ENCODE peak calls at places on chromosomes 12 and 14, in eight cellular contexts. K, I, L, O, G, J, R and Y are unnamed samples.

GRCh38 chr14:23562822-23563472 is 4.6 kb downstream of the AP1G2 start:
- DNase-seq in K (peak; percentile 51), I (peak; percentile 48), L (peak; percentile 68), O (peak; percentile 73), G (no peak), J (peak; percentile 68), R (peak; percentile 40), Y (peak; percentile 71)

GRCh38 chr14:77103475-77103874 is 5.4 kb downstream of the CIPC start:
- DNase-seq in K (no peak), I (no peak), L (no peak), O (no peak), G (no peak), J (no peak), R (no peak), Y (no peak)

GRCh38 chr14:100531591-100532121 is 55.6 kb downstream of the BEGAIN start:
- DNase-seq in K (no peak), I (no peak), L (no peak), O (peak; percentile 3), G (no peak), J (no peak), R (no peak), Y (peak; percentile 56)

GRCh38 chr14:30444451-30444850 is 114.5 kb upstream of the G2E3 start:
- DNase-seq in K (no peak), I (no peak), L (no peak), O (no peak), G (no peak), J (no peak), R (no peak), Y (no peak)

GRCh38 chr12:47868041-47868440 is 36.8 kb downstream of the VDR start:
- DNase-seq in K (no peak), I (no peak), L (no peak), O (no peak), G (no peak), J (no peak), R (no peak), Y (no peak)

GRCh38 chr12:122411537-122411936 is 10.9 kb downstream of the CLIP1 start:
- DNase-seq in K (no peak), I (no peak), L (no peak), O (no peak), G (no peak), J (no peak), R (no peak), Y (no peak)

GRCh38 chr12:54051081-54051912 is 2.3 kb upstream of the HOXC4 start:
- DNase-seq in K (no peak), I (peak; percentile 18), L (no peak), O (no peak), G (no peak), J (no peak), R (no peak), Y (no peak)

GRCh38 chr14:58701156-58701555 is 63.4 kb downstream of the DACT1 start:
- DNase-seq in K (no peak), I (no peak), L (no peak), O (no peak), G (no peak), J (no peak), R (no peak), Y (no peak)

GRCh38 chr12:14058717-14059116 is 77.3 kb upstream of the GRIN2B start:
- DNase-seq in K (no peak), I (no peak), L (no peak), O (no peak), G (no peak), J (no peak), R (no peak), Y (no peak)

GRCh38 chr12:91667698-91668097 is 477.9 kb downstream of the BTG1 start:
- DNase-seq in K (no peak), I (no peak), L (no peak), O (no peak), G (no peak), J (no peak), R (no peak), Y (no peak)

GRCh38 chr12:79388006-79388405 is 302.8 kb downstream of the PAWR start:
- DNase-seq in K (no peak), I (no peak), L (no peak), O (no peak), G (no peak), J (no peak), R (no peak), Y (no peak)

GRCh38 chr12:26823391-26823790 is 9.6 kb downstream of the ITPR2 start:
- DNase-seq in K (peak; percentile 43), I (peak; percentile 73), L (no peak), O (no peak), G (no peak), J (no peak), R (peak; percentile 51), Y (no peak)

GRCh38 chr14:52327374-52328226 is 13.5 kb downstream of the PTGER2 start:
- DNase-seq in K (peak; percentile 92), I (peak; percentile 43), L (no peak), O (no peak), G (no peak), J (no peak), R (peak; percentile 68), Y (no peak)

GRCh38 chr14:86604546-86604945 is 1074.6 kb downstream of the FLRT2 start:
- DNase-seq in K (no peak), I (no peak), L (no peak), O (no peak), G (no peak), J (no peak), R (peak; percentile 61), Y (peak; percentile 47)

GRCh38 chr12:38776657-38777056 is 128.7 kb downstream of the CPNE8 start:
- DNase-seq in K (peak; percentile 14), I (no peak), L (no peak), O (no peak), G (no peak), J (no peak), R (no peak), Y (no peak)

GRCh38 chr14:28987516-28987915 is 220.9 kb downstream of the FOXG1 start:
- DNase-seq in K (no peak), I (peak; percentile 2), L (no peak), O (no peak), G (no peak), J (no peak), R (peak; percentile 0), Y (no peak)

GRCh38 chr12:52257074-52257551 is 17.3 kb upstream of the KRT86 start:
- DNase-seq in K (no peak), I (no peak), L (peak; percentile 28), O (no peak), G (no peak), J (no peak), R (no peak), Y (no peak)

GRCh38 chr14:37230551-37231194 is 32.9 kb downstream of the MIPOL1 start:
- DNase-seq in K (peak; percentile 66), I (peak; percentile 87), L (peak; percentile 35), O (peak; percentile 89), G (peak; percentile 48), J (peak; percentile 75), R (peak; percentile 77), Y (no peak)

GRCh38 chr12:124125472-124125871 is 152.5 kb downstream of the ZNF664 start:
- DNase-seq in K (peak; percentile 27), I (no peak), L (no peak), O (no peak), G (no peak), J (no peak), R (no peak), Y (no peak)

GRCh38 chr14:103105580-103106168 is 11.1 kb downstream of the EXOC3L4 start:
- DNase-seq in K (no peak), I (no peak), L (no peak), O (no peak), G (no peak), J (peak; percentile 88), R (no peak), Y (peak; percentile 33)

GRCh38 chr12:57964421-57964820 is 23.1 kb downstream of the ATP23 start:
- DNase-seq in K (no peak), I (no peak), L (no peak), O (no peak), G (no peak), J (no peak), R (no peak), Y (no peak)

GRCh38 chr14:94689218-94689984 is 77.2 kb downstream of the SERPINA3 start:
- DNase-seq in K (peak; percentile 20), I (peak; percentile 72), L (peak; percentile 70), O (peak; percentile 87), G (no peak), J (peak; percentile 33), R (peak; percentile 22), Y (peak; percentile 73)
- H3K4me2 ChIP-seq in K (peak overlapping the region; percentile 60), I (peak overlapping the region; percentile 97), L (peak overlapping the region; percentile 77), O (peak overlapping the region; percentile 64), G (peak overlapping the region; percentile 73), J (no peak overlapping the region), R (peak overlapping the region; percentile 83), Y (no peak overlapping the region)

GRCh38 chr14:54350196-54350595 is 46.6 kb upstream of the CDKN3 start:
- DNase-seq in K (peak; percentile 40), I (peak; percentile 29), L (no peak), O (no peak), G (no peak), J (no peak), R (peak; percentile 58), Y (no peak)
- H3K4me2 ChIP-seq in K (no peak overlapping the region), I (peak overlapping the region; percentile 78), L (no peak overlapping the region), O (peak overlapping the region; percentile 11), G (no peak overlapping the region), J (no peak overlapping the region), R (peak overlapping the region; percentile 20), Y (no peak overlapping the region)

GRCh38 chr14:68723808-68724268 is 69.0 kb downstream of the ZFP36L1 start:
- DNase-seq in K (no peak), I (no peak), L (no peak), O (no peak), G (no peak), J (no peak), R (no peak), Y (no peak)
- H3K4me2 ChIP-seq in K (no peak overlapping the region), I (no peak overlapping the region), L (no peak overlapping the region), O (peak overlapping the region; percentile 23), G (no peak overlapping the region), J (no peak overlapping the region), R (no peak overlapping the region), Y (no peak overlapping the region)

GRCh38 chr12:77108707-77109106 is 43.3 kb upstream of the E2F7 start:
- DNase-seq in K (no peak), I (no peak), L (no peak), O (no peak), G (no peak), J (no peak), R (no peak), Y (no peak)

GRCh38 chr12:77118696-77119095 is 53.3 kb upstream of the E2F7 start:
- DNase-seq in K (peak; percentile 55), I (peak; percentile 59), L (no peak), O (no peak), G (no peak), J (no peak), R (peak; percentile 53), Y (no peak)

GRCh38 chr12:77116277-77116676 is 50.9 kb upstream of the E2F7 start:
- DNase-seq in K (peak; percentile 85), I (peak; percentile 40), L (no peak), O (no peak), G (no peak), J (no peak), R (peak; percentile 81), Y (no peak)

GRCh38 chr12:77115471-77115870 is 50.1 kb upstream of the E2F7 start:
- DNase-seq in K (peak; percentile 60), I (peak; percentile 34), L (no peak), O (no peak), G (no peak), J (no peak), R (no peak), Y (no peak)

DNA sequence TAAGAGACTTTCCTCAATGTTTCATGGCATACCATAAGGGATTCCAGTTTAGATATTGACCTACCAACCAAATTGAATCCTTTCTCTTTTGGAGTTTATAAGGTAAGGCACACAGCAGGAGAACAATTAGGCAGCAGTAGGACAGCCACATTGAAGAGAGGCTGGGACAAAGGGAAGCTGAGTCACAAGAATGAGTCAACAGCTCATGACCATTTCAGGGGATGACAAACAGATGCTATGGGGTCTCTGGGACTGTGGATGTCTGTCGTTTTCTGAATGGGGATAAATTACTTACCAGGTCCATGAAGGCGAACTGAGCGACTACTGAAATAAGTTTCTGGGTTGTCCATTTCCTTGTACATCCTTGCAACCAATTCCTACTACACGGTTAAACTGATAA is 48.6 kb upstream of the E2F7 start:
- DNase-seq in K (peak; percentile 22), I (peak; percentile 51), L (no peak), O (no peak), G (no peak), J (no peak), R (peak; percentile 49), Y (no peak)
- H3K4me2 ChIP-seq in K (no peak overlapping the region), I (no peak overlapping the region), L (no peak overlapping the region), O (no peak overlapping the region), G (no peak overlapping the region), J (no peak overlapping the region), R (no peak overlapping the region), Y (no peak overlapping the region)